ENCODE peak calls at places on chromosomes 7 and 10, in six cellular contexts. H, Z, S, J, M and G are unnamed samples.

GRCh38 chr7:67518580-67518979 is 521.9 kb downstream of the TYW1 start:
- DNase-seq in H (no peak), M (no peak), S (no peak), Z (no peak), J (no peak), G (no peak)

GRCh38 chr10:48289652-48290238 is 15.2 kb upstream of the FRMPD2 start:
- DNase-seq in M (peak), H (peak), Z (no peak), S (no peak), J (peak), G (peak)

GRCh38 chr10:60883187-60883586 is 60.8 kb downstream of the RHOBTB1 start:
- DNase-seq in J (peak), S (no peak), Z (no peak), H (no peak), M (peak), G (peak)

GRCh38 chr7:5077740-5078139 is 32.1 kb downstream of the RBAK start:
- DNase-seq in S (no peak), J (peak), H (no peak), Z (no peak), M (no peak), G (peak)

GRCh38 chr10:110783509-110784103 is 88.1 kb upstream of the PDCD4 start:
- DNase-seq in M (no peak), S (no peak), Z (no peak), J (peak), H (no peak), G (no peak)

GRCh38 chr7:155810607-155811559 is 1.4 kb downstream of the SHH start:
- DNase-seq in S (no peak), Z (no peak), M (no peak), J (no peak), H (no peak), G (no peak)

GRCh38 chr10:132593900-132594876 is 56.6 kb downstream of the INPP5A start:
- DNase-seq in M (no peak), S (no peak), H (no peak), Z (no peak), J (no peak), G (no peak)

GRCh38 chr10:125001313-125002043 is 59.6 kb downstream of the ZRANB1 start:
- DNase-seq in Z (no peak), J (no peak), S (no peak), M (no peak), H (no peak), G (no peak)

GRCh38 chr7:100612730-100613446 is 548 bp downstream of the MOSPD3 start:
- DNase-seq in M (no peak), H (no peak), Z (no peak), S (no peak), J (no peak), G (no peak)

GRCh38 chr7:16841681-16842080 is 36.9 kb upstream of the AGR2 start:
- DNase-seq in S (no peak), Z (no peak), M (no peak), J (peak), H (peak), G (peak)

GRCh38 chr7:70314221-70314620 is 715.9 kb downstream of the AUTS2 start:
- DNase-seq in J (no peak), M (no peak), Z (no peak), S (no peak), H (no peak), G (no peak)

GRCh38 chr10:123331438-123331837 is 177.2 kb downstream of the BUB3 start:
- DNase-seq in H (no peak), M (no peak), J (no peak), Z (no peak), S (no peak), G (no peak)

GRCh38 chr7:76515999-76516443 is 5.7 kb downstream of the UPK3B start:
- DNase-seq in H (no peak), J (peak), S (no peak), M (no peak), Z (no peak), G (no peak)

GRCh38 chr7:21412291-21412896 is 15.5 kb upstream of the SP4 start:
- DNase-seq in M (no peak), Z (no peak), H (no peak), S (no peak), J (no peak), G (no peak)

GRCh38 chr10:27341001-27341400 is 100.4 kb upstream of the ACBD5 start:
- DNase-seq in H (no peak), J (no peak), M (no peak), Z (no peak), S (no peak), G (no peak)

GRCh38 chr10:1197384-1197783 is 141.2 kb downstream of the WDR37 start:
- DNase-seq in S (no peak), M (no peak), J (no peak), H (no peak), Z (no peak), G (no peak)

GRCh38 chr7:106462365-106462859 is 177.6 kb upstream of the NAMPT start:
- DNase-seq in S (peak), H (no peak), Z (no peak), M (no peak), J (peak), G (peak)

GRCh38 chr10:48496831-48497792 is 107.8 kb downstream of the ARHGAP22 start:
- DNase-seq in Z (no peak), J (peak), S (peak), M (no peak), H (peak), G (peak)

GRCh38 chr10:15802375-15802949 is 57.8 kb downstream of the MINDY3 start:
- DNase-seq in Z (no peak), S (no peak), M (no peak), J (no peak), H (no peak), G (no peak)

GRCh38 chr7:35792472-35793224 is 8.2 kb upstream of the SEPTIN7 start:
- DNase-seq in S (no peak), M (no peak), J (no peak), Z (no peak), H (no peak), G (peak)

GRCh38 chr7:136049818-136050461 is 72.8 kb upstream of the MTPN start:
- DNase-seq in M (no peak), Z (no peak), H (no peak), S (no peak), J (no peak), G (no peak)

GRCh38 chr10:119375574-119376265 is 166.8 kb downstream of the RGS10 start:
- DNase-seq in J (no peak), H (no peak), S (peak), M (no peak), Z (no peak), G (peak)

GRCh38 chr7:142785841-142786250 is 15.1 kb downstream of the PRSS2 start:
- DNase-seq in S (no peak), H (no peak), J (no peak), M (no peak), Z (no peak), G (no peak)

GRCh38 chr10:127196955-127197432 is 603 bp upstream of the INSYN2A start:
- DNase-seq in S (no peak), Z (no peak), J (no peak), H (no peak), M (no peak), G (no peak)

GRCh38 chr7:36723951-36724664 is at the start of gene AOAH:
- DNase-seq in H (no peak), M (no peak), S (no peak), Z (peak), J (no peak), G (no peak)

GRCh38 chr10:18684953-18685352 is 25.7 kb downstream of the ARL5B start:
- DNase-seq in H (no peak), Z (no peak), M (no peak), J (no peak), S (no peak), G (no peak)

GRCh38 chr10:3755440-3756359 is 29.3 kb downstream of the KLF6 start:
- DNase-seq in M (no peak), H (no peak), Z (no peak), S (no peak), J (peak), G (peak)

GRCh38 chr7:80781561-80781979 is 137.3 kb downstream of the SEMA3C start:
- DNase-seq in J (peak), H (peak), S (peak), Z (no peak), M (peak), G (peak)

GRCh38 chr7:144835166-144835611 is 664 bp downstream of the TPK1 start:
- DNase-seq in M (no peak), J (peak), H (no peak), Z (no peak), S (no peak), G (peak)

GRCh38 chr10:101120520-101120883 is 10.6 kb upstream of the TLX1 start:
- DNase-seq in J (no peak), M (no peak), H (no peak), Z (no peak), S (no peak), G (no peak)
- H3K4me3 ChIP-seq in J (no peak), M (no peak), H (no peak), Z (peak), S (peak), G (no peak)

GRCh38 chr10:8051109-8051781 is 3.2 kb upstream of the GATA3 start:
- DNase-seq in S (no peak), J (no peak), Z (no peak), M (no peak), H (no peak), G (no peak)

GRCh38 chr10:8052970-8053445 is 1.5 kb upstream of the GATA3 start:
- DNase-seq in J (no peak), S (no peak), Z (no peak), M (no peak), H (no peak), G (no peak)

GRCh38 chr10:8050561-8051108 is 3.9 kb upstream of the GATA3 start:
- DNase-seq in J (no peak), S (no peak), M (no peak), H (no peak), Z (no peak), G (peak)

GRCh38 chr10:8052344-8052969 is 2.0 kb upstream of the GATA3 start:
- DNase-seq in J (no peak), M (no peak), Z (no peak), S (no peak), H (no peak), G (no peak)

DNA sequence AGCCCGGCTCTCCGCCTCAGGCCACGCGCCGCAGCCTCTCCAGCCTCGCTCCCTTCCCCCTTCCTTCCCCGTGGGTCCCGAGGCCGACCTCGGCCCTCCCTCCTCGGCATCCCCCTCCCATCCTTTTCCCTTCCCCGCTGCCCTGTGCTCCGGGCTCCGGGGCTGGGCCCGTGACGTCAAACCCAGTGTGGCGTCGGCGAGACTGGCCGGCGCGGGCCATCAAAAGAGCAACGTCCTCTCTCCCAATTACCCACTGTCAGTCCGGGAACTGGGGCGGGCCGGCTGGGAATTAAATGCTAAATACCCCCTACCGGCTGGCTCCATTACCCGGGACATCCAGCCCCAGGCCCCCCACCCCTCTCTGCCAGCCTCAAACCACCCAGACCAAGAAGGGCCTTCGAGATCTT is 2.6 kb upstream of the GATA3 start:
- DNase-seq in Z (no peak), J (no peak), H (no peak), M (no peak), S (no peak), G (no peak)
- H3K4me3 ChIP-seq in Z (peak), J (no peak), H (no peak), M (no peak), S (no peak), G (no peak)

GRCh38 chr7:131231381-131232220 is 96.1 kb upstream of the MKLN1 start:
- DNase-seq in M (no peak), H (peak), J (peak), S (peak), Z (no peak), G (peak)
- H3K4me3 ChIP-seq in M (no peak), H (no peak), J (no peak), S (no peak), Z (peak), G (no peak)

GRCh38 chr7:128911441-128912031 is 1.0 kb upstream of the KCP start:
- DNase-seq in Z (no peak), H (no peak), M (no peak), J (no peak), S (no peak), G (no peak)
- H3K4me3 ChIP-seq in Z (no peak), H (no peak), M (no peak), J (no peak), S (no peak), G (no peak)

DNA sequence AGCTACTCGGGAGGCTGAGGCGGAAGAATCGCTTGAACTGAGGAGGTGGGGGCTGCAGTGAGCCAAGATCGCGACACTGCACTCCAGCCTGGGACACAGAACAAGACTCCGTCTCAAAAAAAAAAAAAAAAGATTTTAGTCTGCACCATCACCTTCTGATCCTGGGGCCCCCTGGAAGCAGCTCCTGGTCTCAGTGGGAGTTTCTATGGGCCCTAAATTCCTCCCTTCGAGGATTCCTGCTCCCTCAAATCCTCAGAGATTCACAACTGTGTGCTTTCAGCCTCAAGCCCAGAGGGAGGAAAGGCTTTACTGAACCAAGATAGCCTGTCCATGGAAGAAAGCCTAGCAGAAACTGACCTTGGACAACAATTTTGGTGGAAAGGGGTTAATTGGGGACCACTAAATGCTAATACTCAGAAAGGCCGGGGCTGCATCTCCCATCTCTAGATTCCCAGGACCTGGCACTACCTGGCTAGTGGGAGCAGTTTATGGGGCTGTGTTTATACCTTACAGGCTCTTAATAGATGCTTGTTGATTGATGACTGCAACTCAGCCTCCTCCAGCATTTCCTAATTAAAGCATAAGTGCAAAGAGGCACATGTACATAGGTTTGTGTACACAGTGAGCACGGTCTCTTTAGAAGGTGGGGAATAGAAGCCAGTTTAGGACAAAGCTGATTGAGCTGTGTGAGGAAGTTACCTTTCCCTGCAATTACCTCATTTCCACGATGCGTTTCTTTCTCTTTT is 9.2 kb upstream of the FGFR2 start:
- DNase-seq in S (no peak), J (no peak), H (no peak), Z (no peak), M (no peak), G (no peak)
- H3K4me3 ChIP-seq in S (no peak), J (no peak), H (no peak), Z (no peak), M (no peak), G (no peak)

GRCh38 chr10:87089746-87090145 is 4.9 kb downstream of the GLUD1 start:
- DNase-seq in S (no peak), Z (no peak), M (no peak), H (no peak), J (no peak), G (no peak)

GRCh38 chr10:87093461-87094372 is 926 bp downstream of the GLUD1 start:
- DNase-seq in H (no peak), S (no peak), Z (peak), J (peak), M (no peak), G (peak)

GRCh38 chr10:87092861-87093460 is 1.7 kb downstream of the GLUD1 start:
- DNase-seq in M (no peak), Z (no peak), H (no peak), J (peak), S (no peak), G (peak)

GRCh38 chr10:87092356-87092860 is 2.2 kb downstream of the GLUD1 start:
- DNase-seq in Z (no peak), H (no peak), J (peak), M (no peak), S (no peak), G (peak)

GRCh38 chr10:87090779-87091178 is 3.9 kb downstream of the GLUD1 start:
- DNase-seq in J (no peak), M (no peak), H (no peak), Z (no peak), S (no peak), G (no peak)
- H3K4me3 ChIP-seq in J (no peak), M (no peak), H (no peak), Z (no peak), S (no peak), G (no peak)